ENCODE peak calls at places on chromosomes 3 and 15, in four cellular contexts. M is foreskin fibroblast, V is fibroblast of mammary gland, Y is pancreas. G is an unnamed sample.

GRCh38 chr3:41188291-41188690 is 11.0 kb upstream of the CTNNB1 start:
- DNase-seq in Y (no peak), M (no peak), V (no peak), G (no peak)

GRCh38 chr15:58486564-58486963 is 54.8 kb downstream of the LIPC start:
- DNase-seq in M (no peak), Y (no peak), V (no peak), G (no peak)

GRCh38 chr3:57026918-57027317 is 33.5 kb upstream of the SPATA12 start:
- DNase-seq in M (peak), V (peak), Y (no peak), G (no peak)

GRCh38 chr3:184568918-184569829 is 7.6 kb downstream of the EPHB3 start:
- DNase-seq in Y (peak), M (peak), V (peak), G (no peak)

GRCh38 chr15:47753591-47753990 is 36.3 kb downstream of the SEMA6D start:
- DNase-seq in Y (no peak), M (no peak), V (no peak), G (no peak)

GRCh38 chr3:196624008-196624790 is 15.3 kb upstream of the NRROS start:
- DNase-seq in M (no peak), V (no peak), Y (no peak), G (no peak)

GRCh38 chr3:9192238-9192637 is 57.2 kb downstream of the SRGAP3 start:
- DNase-seq in Y (no peak), V (no peak), M (no peak), G (no peak)

GRCh38 chr3:16618721-16619120 is 13.5 kb upstream of the DAZL start:
- DNase-seq in Y (no peak), V (peak), M (peak), G (no peak)

GRCh38 chr15:74213858-74214284 is 11.3 kb upstream of the STRA6 start:
- DNase-seq in V (no peak), Y (no peak), M (no peak), G (no peak)

GRCh38 chr3:136559896-136560295 is 192.3 kb downstream of the STAG1 start:
- DNase-seq in M (no peak), V (no peak), Y (no peak), G (no peak)

GRCh38 chr15:100902436-100903190 is 16.5 kb upstream of the LRRK1 start:
- DNase-seq in Y (peak), V (peak), M (peak), G (no peak)

GRCh38 chr3:30399394-30400181 is 206.8 kb upstream of the TGFBR2 start:
- DNase-seq in V (peak), M (peak), Y (no peak), G (no peak)

GRCh38 chr3:101325393-101326134 is 5.2 kb upstream of the IMPG2 start:
- DNase-seq in M (no peak), Y (no peak), V (no peak), G (no peak)

GRCh38 chr3:36647423-36647853 is 116.9 kb downstream of the DCLK3 start:
- DNase-seq in V (no peak), Y (no peak), M (no peak), G (no peak)

GRCh38 chr15:25331860-25332259 is 107.0 kb downstream of the UBE3A start:
- DNase-seq in M (no peak), V (no peak), Y (no peak), G (no peak)

GRCh38 chr3:150495149-150495548 is 51.1 kb downstream of the SERP1 start:
- DNase-seq in V (no peak), Y (no peak), M (no peak), G (no peak)

GRCh38 chr3:15629860-15630597 is 28.5 kb downstream of the BTD start:
- DNase-seq in Y (peak), M (peak), V (peak), G (no peak)

GRCh38 chr3:196918968-196919367 is 23.4 kb downstream of the NCBP2 start:
- DNase-seq in M (no peak), Y (no peak), V (no peak), G (no peak)

GRCh38 chr3:154427685-154428291 is 2.2 kb downstream of the GPR149 start:
- DNase-seq in M (no peak), Y (no peak), V (no peak), G (no peak)

GRCh38 chr3:9175421-9175820 is 74.0 kb downstream of the SRGAP3 start:
- DNase-seq in V (no peak), M (no peak), Y (no peak), G (no peak)

GRCh38 chr15:51302480-51302879 is 35.9 kb downstream of the CYP19A1 start:
- DNase-seq in V (no peak), Y (no peak), M (no peak), G (no peak)

GRCh38 chr3:123688241-123688747 is 103.4 kb upstream of the HACD2 start:
- DNase-seq in V (peak), M (peak), Y (no peak), G (no peak)

GRCh38 chr3:135100349-135100741 is 305.3 kb downstream of the EPHB1 start:
- DNase-seq in V (no peak), M (no peak), Y (no peak), G (no peak)

GRCh38 chr3:42376397-42376798 is 34.0 kb downstream of the LYZL4 start:
- DNase-seq in Y (peak), M (peak), V (peak), G (no peak)

GRCh38 chr3:122312826-122313225 is 12.2 kb upstream of the CSTA start:
- DNase-seq in Y (no peak), M (no peak), V (no peak), G (no peak)

GRCh38 chr3:123027292-123028232 is at the start of gene SEMA5B:
- DNase-seq in V (no peak), Y (peak), M (no peak), G (peak)

GRCh38 chr3:170712798-170713197 is 126.9 kb upstream of the SLC7A14 start:
- DNase-seq in Y (no peak), V (no peak), M (no peak), G (no peak)

GRCh38 chr3:49786357-49787181 is at the start of gene IP6K1:
- DNase-seq in V (peak), Y (peak), M (peak), G (peak)

GRCh38 chr3:112629425-112629824 is 11.5 kb downstream of the CCDC80 start:
- DNase-seq in V (peak), M (peak), Y (no peak), G (no peak)

GRCh38 chr15:40011303-40011702 is 27.7 kb downstream of the SRP14 start:
- DNase-seq in V (no peak), Y (no peak), M (no peak), G (no peak)

GRCh38 chr3:101998256-101998926 is 149.1 kb downstream of the NFKBIZ start:
- DNase-seq in V (peak), M (peak), Y (no peak), G (no peak)

DNA sequence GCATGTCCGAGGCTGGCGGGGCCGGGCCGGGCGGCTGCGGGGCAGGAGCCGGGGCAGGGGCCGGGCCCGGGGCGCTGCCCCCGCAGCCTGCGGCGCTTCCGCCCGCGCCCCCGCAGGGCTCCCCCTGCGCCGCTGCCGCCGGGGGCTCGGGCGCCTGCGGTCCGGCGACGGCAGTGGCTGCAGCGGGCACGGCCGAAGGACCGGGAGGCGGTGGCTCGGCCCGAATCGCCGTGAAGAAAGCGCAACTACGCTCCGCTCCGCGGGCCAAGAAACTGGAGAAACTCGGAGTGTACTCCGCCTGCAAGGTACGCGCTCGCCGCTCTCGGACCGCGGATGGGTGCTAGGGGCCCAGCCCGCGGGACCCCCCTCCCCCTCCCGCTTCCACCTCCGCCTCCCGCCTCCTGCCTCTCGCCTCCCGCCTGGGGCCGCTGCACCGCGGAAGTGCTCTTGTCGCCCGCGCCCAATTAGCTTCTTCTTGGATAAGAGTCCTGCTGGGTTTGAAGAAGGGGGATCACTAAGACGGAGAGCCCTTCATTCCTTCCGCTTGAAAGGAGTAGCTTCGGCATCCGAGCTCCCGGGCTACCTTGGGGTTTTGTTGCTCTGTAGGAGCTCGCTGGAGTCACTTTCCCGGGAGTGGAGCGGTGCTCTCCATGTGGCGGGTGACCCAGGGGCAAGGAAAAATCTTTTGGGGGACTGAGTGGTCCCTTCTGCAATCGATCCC is 390 bp downstream of the KAT2B start:
- DNase-seq in V (peak), Y (peak), M (peak), G (peak)
- TF ChIP-seq CTCF in V (peak), Y (no peak), M (peak), G (no peak)

GRCh38 chr3:138329127-138329983 is at the start of gene NME9:
- DNase-seq in Y (peak), V (peak), M (peak), G (peak)
- TF ChIP-seq CTCF in Y (peak), V (peak), M (peak), G (no peak)

DNA sequence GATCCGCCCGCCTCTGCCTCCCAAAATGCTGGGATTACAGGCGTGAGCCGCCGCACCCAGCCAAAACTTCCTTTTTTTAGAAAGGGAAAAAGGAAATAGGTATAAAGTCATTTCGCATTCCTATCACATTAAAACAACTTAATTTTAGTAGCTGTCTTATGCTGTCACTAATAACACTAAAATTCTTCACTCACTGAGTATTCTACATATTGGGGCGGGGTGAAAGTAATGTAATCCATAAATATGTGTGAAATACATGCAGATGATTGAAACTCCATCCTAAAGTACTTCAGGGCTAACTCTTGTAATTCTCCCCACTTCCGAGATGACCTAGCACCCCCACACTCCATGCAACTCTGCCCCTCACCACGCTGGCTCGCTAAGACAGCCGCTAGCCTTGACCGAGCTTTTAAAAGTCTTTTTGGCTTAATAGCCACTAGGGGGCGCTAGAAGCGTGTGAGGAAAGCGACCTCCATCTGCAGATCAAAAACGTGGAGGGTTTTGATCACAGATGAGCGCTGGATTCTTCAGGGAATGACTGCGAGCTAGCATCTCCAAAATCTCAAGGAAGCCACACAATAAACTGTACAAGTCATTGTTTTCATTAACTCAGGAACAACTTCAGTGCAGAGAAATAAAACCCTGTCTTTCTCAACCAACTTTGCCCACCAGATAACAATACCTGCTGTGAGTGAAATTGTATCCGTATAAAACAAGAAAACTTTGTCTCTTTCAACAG is 129.3 kb upstream of the IGF1R start:
- DNase-seq in V (peak), M (peak), Y (peak), G (no peak)
- TF ChIP-seq CTCF in V (peak), M (peak), Y (peak), G (peak)

GRCh38 chr3:60953406-60953805 is 297.8 kb downstream of the FHIT start:
- DNase-seq in Y (no peak), M (no peak), V (peak), G (no peak)

GRCh38 chr3:60954049-60954448 is 297.2 kb downstream of the FHIT start:
- DNase-seq in Y (no peak), M (peak), V (peak), G (no peak)

GRCh38 chr3:60949146-60949545 is 302.1 kb downstream of the FHIT start:
- DNase-seq in V (no peak), Y (no peak), M (no peak), G (no peak)

DNA sequence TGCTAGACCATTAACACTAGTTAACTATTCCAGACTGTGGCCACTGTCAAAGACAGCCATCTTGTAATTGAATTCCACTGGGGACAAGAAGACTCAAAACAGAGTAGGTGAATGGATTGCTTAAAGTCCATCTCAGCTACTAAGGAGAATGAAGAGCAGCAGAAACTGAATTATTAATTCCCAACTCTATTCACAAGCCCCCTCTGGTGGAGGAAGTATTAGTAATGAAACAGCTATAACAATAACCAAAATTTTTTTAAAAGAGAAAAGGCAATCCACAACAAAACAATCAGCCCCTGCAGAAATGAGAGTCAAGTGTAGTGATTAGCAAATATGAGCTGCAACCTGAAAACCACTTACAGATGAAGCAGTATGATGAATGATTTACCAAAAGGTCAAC is 302.8 kb downstream of the FHIT start:
- DNase-seq in V (peak), M (no peak), Y (no peak), G (no peak)
- TF ChIP-seq CTCF in V (peak), M (peak), Y (no peak), G (no peak)

DNA sequence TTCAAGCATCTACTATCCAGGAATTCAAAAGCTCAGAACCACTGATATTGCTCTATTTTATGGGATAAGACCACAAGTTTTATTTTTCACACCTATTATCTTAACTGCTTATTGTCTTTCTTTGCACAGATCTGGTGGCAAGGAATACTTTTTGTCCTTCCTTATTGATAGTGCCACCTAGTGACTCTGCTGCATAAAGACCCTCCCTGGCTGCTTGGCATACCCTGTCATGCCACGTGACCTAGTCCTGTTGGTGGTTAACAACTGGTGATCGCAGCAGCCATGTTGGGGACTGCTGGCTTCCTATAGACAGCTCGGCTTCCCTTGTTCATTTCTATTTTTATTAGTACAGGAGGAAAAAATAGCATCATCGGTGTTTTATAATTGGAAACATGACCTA is 236.3 kb downstream of the MEX3B start:
- DNase-seq in V (peak), Y (no peak), M (no peak), G (no peak)
- TF ChIP-seq CTCF in V (no peak), Y (no peak), M (no peak), G (no peak)

DNA sequence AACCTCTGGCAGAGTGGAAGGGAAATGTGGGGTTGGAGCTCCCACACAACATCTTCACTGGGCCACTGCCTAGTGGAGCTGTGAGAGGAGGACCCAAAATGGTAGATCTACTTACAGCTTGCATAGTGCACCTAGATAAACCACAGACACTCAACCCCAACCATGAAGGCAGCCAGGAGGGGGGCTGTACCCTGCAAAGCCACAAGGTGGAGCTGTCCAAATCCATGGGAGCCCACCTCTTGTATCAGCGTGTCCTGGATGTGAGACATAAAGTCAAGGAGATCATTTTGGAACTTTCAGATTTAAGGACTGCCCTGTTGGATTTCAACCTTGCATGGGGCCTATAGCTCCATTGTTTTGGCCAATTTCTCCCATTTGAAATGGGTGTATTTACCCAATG is 20.9 kb downstream of the TP63 start:
- DNase-seq in M (no peak), Y (no peak), V (peak), G (no peak)
- TF ChIP-seq CTCF in M (peak), Y (no peak), V (peak), G (no peak)

G was measured in activated B cell treated with CpG ODN at 0.5 μM for 24 hours.